ENCODE peak calls at places on chromosomes 5 and 9, in six cellular contexts. One of them, this sample, is unnamed.

GRCh38 chr5:38316544-38317224 is 58.3 kb downstream of the EGFLAM start:
- DNase-seq in coronary artery: no peak
- DNase-seq in iPS-NIHi11: no peak
- DNase-seq in HCEC 1CT: peak
- DNase-seq in stimulated activated CD8-positive, alpha-beta memory T cell treated with anti-CD3 and anti-CD28 coated beads, Interleukin-15, amount 100 ng/mL, for 4 hours: no peak
- DNase-seq in T47D: no peak
- DNase-seq in this sample: no peak

GRCh38 chr9:136926749-136927148 is 17.8 kb downstream of the FBXW5 start:
- DNase-seq in coronary artery: no peak
- DNase-seq in iPS-NIHi11: no peak
- DNase-seq in HCEC 1CT: no peak
- DNase-seq in stimulated activated CD8-positive, alpha-beta memory T cell treated with anti-CD3 and anti-CD28 coated beads, Interleukin-15, amount 100 ng/mL, for 4 hours: no peak
- DNase-seq in T47D: no peak
- DNase-seq in this sample: no peak

GRCh38 chr5:51376504-51376903 is 6.7 kb upstream of the ISL1 start:
- DNase-seq in coronary artery: no peak
- DNase-seq in T47D: no peak
- DNase-seq in stimulated activated CD8-positive, alpha-beta memory T cell treated with anti-CD3 and anti-CD28 coated beads, Interleukin-15, amount 100 ng/mL, for 4 hours: no peak
- DNase-seq in HCEC 1CT: no peak
- DNase-seq in iPS-NIHi11: no peak
- DNase-seq in this sample: no peak

GRCh38 chr9:130243015-130243881 is 22.3 kb upstream of the HMCN2 start:
- DNase-seq in coronary artery: no peak
- DNase-seq in stimulated activated CD8-positive, alpha-beta memory T cell treated with anti-CD3 and anti-CD28 coated beads, Interleukin-15, amount 100 ng/mL, for 4 hours: peak
- DNase-seq in HCEC 1CT: no peak
- DNase-seq in iPS-NIHi11: peak
- DNase-seq in T47D: peak
- DNase-seq in this sample: peak

GRCh38 chr9:83197611-83198010 is 134.7 kb upstream of the RASEF start:
- DNase-seq in coronary artery: no peak
- DNase-seq in iPS-NIHi11: no peak
- DNase-seq in T47D: no peak
- DNase-seq in stimulated activated CD8-positive, alpha-beta memory T cell treated with anti-CD3 and anti-CD28 coated beads, Interleukin-15, amount 100 ng/mL, for 4 hours: no peak
- DNase-seq in HCEC 1CT: no peak
- DNase-seq in this sample: peak

GRCh38 chr5:1754531-1755220 is 45.0 kb downstream of the MRPL36 start:
- DNase-seq in T47D: no peak
- DNase-seq in stimulated activated CD8-positive, alpha-beta memory T cell treated with anti-CD3 and anti-CD28 coated beads, Interleukin-15, amount 100 ng/mL, for 4 hours: no peak
- DNase-seq in coronary artery: peak
- DNase-seq in HCEC 1CT: no peak
- DNase-seq in iPS-NIHi11: no peak
- DNase-seq in this sample: no peak

GRCh38 chr9:81150016-81150625 is 539.2 kb downstream of the TLE1 start:
- DNase-seq in iPS-NIHi11: no peak
- DNase-seq in HCEC 1CT: no peak
- DNase-seq in stimulated activated CD8-positive, alpha-beta memory T cell treated with anti-CD3 and anti-CD28 coated beads, Interleukin-15, amount 100 ng/mL, for 4 hours: no peak
- DNase-seq in T47D: no peak
- DNase-seq in coronary artery: no peak
- DNase-seq in this sample: peak

GRCh38 chr9:70749066-70749465 is 334.6 kb upstream of the KLF9 start:
- DNase-seq in HCEC 1CT: no peak
- DNase-seq in iPS-NIHi11: no peak
- DNase-seq in stimulated activated CD8-positive, alpha-beta memory T cell treated with anti-CD3 and anti-CD28 coated beads, Interleukin-15, amount 100 ng/mL, for 4 hours: no peak
- DNase-seq in T47D: no peak
- DNase-seq in coronary artery: no peak
- DNase-seq in this sample: no peak

GRCh38 chr9:88532320-88532719 is 2.7 kb upstream of the NXNL2 start:
- DNase-seq in iPS-NIHi11: peak
- DNase-seq in HCEC 1CT: no peak
- DNase-seq in stimulated activated CD8-positive, alpha-beta memory T cell treated with anti-CD3 and anti-CD28 coated beads, Interleukin-15, amount 100 ng/mL, for 4 hours: no peak
- DNase-seq in T47D: peak
- DNase-seq in coronary artery: no peak
- DNase-seq in this sample: peak

GRCh38 chr9:573551-574410 is 267.7 kb upstream of the DMRT1 start:
- DNase-seq in HCEC 1CT: no peak
- DNase-seq in coronary artery: no peak
- DNase-seq in T47D: no peak
- DNase-seq in stimulated activated CD8-positive, alpha-beta memory T cell treated with anti-CD3 and anti-CD28 coated beads, Interleukin-15, amount 100 ng/mL, for 4 hours: no peak
- DNase-seq in iPS-NIHi11: peak
- DNase-seq in this sample: peak

GRCh38 chr5:72693001-72693442 is 123.4 kb upstream of the TNPO1 start:
- DNase-seq in coronary artery: no peak
- DNase-seq in T47D: no peak
- DNase-seq in iPS-NIHi11: no peak
- DNase-seq in stimulated activated CD8-positive, alpha-beta memory T cell treated with anti-CD3 and anti-CD28 coated beads, Interleukin-15, amount 100 ng/mL, for 4 hours: no peak
- DNase-seq in HCEC 1CT: peak
- DNase-seq in this sample: no peak

GRCh38 chr5:88833371-88834107 is 49.4 kb downstream of the MEF2C start:
- DNase-seq in coronary artery: peak
- DNase-seq in HCEC 1CT: peak
- DNase-seq in stimulated activated CD8-positive, alpha-beta memory T cell treated with anti-CD3 and anti-CD28 coated beads, Interleukin-15, amount 100 ng/mL, for 4 hours: peak
- DNase-seq in iPS-NIHi11: no peak
- DNase-seq in T47D: no peak
- DNase-seq in this sample: peak

GRCh38 chr9:110700953-110701352 is 32.4 kb downstream of the MUSK start:
- DNase-seq in stimulated activated CD8-positive, alpha-beta memory T cell treated with anti-CD3 and anti-CD28 coated beads, Interleukin-15, amount 100 ng/mL, for 4 hours: no peak
- DNase-seq in coronary artery: no peak
- DNase-seq in T47D: no peak
- DNase-seq in HCEC 1CT: peak
- DNase-seq in iPS-NIHi11: no peak
- DNase-seq in this sample: peak

GRCh38 chr5:100902406-100903035 is 561 bp downstream of the ST8SIA4 start:
- DNase-seq in stimulated activated CD8-positive, alpha-beta memory T cell treated with anti-CD3 and anti-CD28 coated beads, Interleukin-15, amount 100 ng/mL, for 4 hours: no peak
- DNase-seq in coronary artery: no peak
- DNase-seq in iPS-NIHi11: peak
- DNase-seq in T47D: no peak
- DNase-seq in HCEC 1CT: peak
- DNase-seq in this sample: peak

GRCh38 chr9:2623046-2623865 is 1.7 kb downstream of the VLDLR start:
- DNase-seq in T47D: no peak
- DNase-seq in stimulated activated CD8-positive, alpha-beta memory T cell treated with anti-CD3 and anti-CD28 coated beads, Interleukin-15, amount 100 ng/mL, for 4 hours: no peak
- DNase-seq in coronary artery: peak
- DNase-seq in iPS-NIHi11: peak
- DNase-seq in HCEC 1CT: no peak
- DNase-seq in this sample: peak

GRCh38 chr5:54704341-54704740 is 186.8 kb downstream of the SNX18 start:
- DNase-seq in iPS-NIHi11: no peak
- DNase-seq in T47D: no peak
- DNase-seq in coronary artery: no peak
- DNase-seq in stimulated activated CD8-positive, alpha-beta memory T cell treated with anti-CD3 and anti-CD28 coated beads, Interleukin-15, amount 100 ng/mL, for 4 hours: no peak
- DNase-seq in HCEC 1CT: peak
- DNase-seq in this sample: no peak

GRCh38 chr5:38208782-38209378 is 49.5 kb upstream of the EGFLAM start:
- DNase-seq in HCEC 1CT: peak
- DNase-seq in iPS-NIHi11: peak
- DNase-seq in coronary artery: no peak
- DNase-seq in T47D: peak
- DNase-seq in stimulated activated CD8-positive, alpha-beta memory T cell treated with anti-CD3 and anti-CD28 coated beads, Interleukin-15, amount 100 ng/mL, for 4 hours: no peak
- DNase-seq in this sample: peak

GRCh38 chr9:87338075-87338989 is 159.3 kb upstream of the DAPK1 start:
- DNase-seq in iPS-NIHi11: no peak
- DNase-seq in T47D: no peak
- DNase-seq in stimulated activated CD8-positive, alpha-beta memory T cell treated with anti-CD3 and anti-CD28 coated beads, Interleukin-15, amount 100 ng/mL, for 4 hours: no peak
- DNase-seq in coronary artery: no peak
- DNase-seq in HCEC 1CT: no peak
- DNase-seq in this sample: peak

GRCh38 chr5:163193886-163194285 is 243.5 kb upstream of the CCNG1 start:
- DNase-seq in HCEC 1CT: no peak
- DNase-seq in coronary artery: no peak
- DNase-seq in iPS-NIHi11: no peak
- DNase-seq in T47D: no peak
- DNase-seq in stimulated activated CD8-positive, alpha-beta memory T cell treated with anti-CD3 and anti-CD28 coated beads, Interleukin-15, amount 100 ng/mL, for 4 hours: no peak
- DNase-seq in this sample: no peak

GRCh38 chr5:95863383-95863757 is 40.8 kb upstream of the GLRX start:
- DNase-seq in stimulated activated CD8-positive, alpha-beta memory T cell treated with anti-CD3 and anti-CD28 coated beads, Interleukin-15, amount 100 ng/mL, for 4 hours: no peak
- DNase-seq in iPS-NIHi11: no peak
- DNase-seq in coronary artery: peak
- DNase-seq in HCEC 1CT: peak
- DNase-seq in T47D: no peak
- DNase-seq in this sample: no peak

GRCh38 chr9:109481747-109482325 is 16.3 kb downstream of the PTPN3 start:
- DNase-seq in HCEC 1CT: no peak
- DNase-seq in stimulated activated CD8-positive, alpha-beta memory T cell treated with anti-CD3 and anti-CD28 coated beads, Interleukin-15, amount 100 ng/mL, for 4 hours: no peak
- DNase-seq in coronary artery: no peak
- DNase-seq in iPS-NIHi11: no peak
- DNase-seq in T47D: no peak
- DNase-seq in this sample: peak

GRCh38 chr9:109859447-109859846 is 79.4 kb downstream of the PALM2AKAP2 start:
- DNase-seq in T47D: no peak
- DNase-seq in coronary artery: no peak
- DNase-seq in iPS-NIHi11: no peak
- DNase-seq in stimulated activated CD8-positive, alpha-beta memory T cell treated with anti-CD3 and anti-CD28 coated beads, Interleukin-15, amount 100 ng/mL, for 4 hours: no peak
- DNase-seq in HCEC 1CT: no peak
- DNase-seq in this sample: no peak

GRCh38 chr9:15707000-15707399 is 154.2 kb downstream of the CCDC171 start:
- DNase-seq in HCEC 1CT: no peak
- DNase-seq in coronary artery: no peak
- DNase-seq in T47D: no peak
- DNase-seq in iPS-NIHi11: no peak
- DNase-seq in stimulated activated CD8-positive, alpha-beta memory T cell treated with anti-CD3 and anti-CD28 coated beads, Interleukin-15, amount 100 ng/mL, for 4 hours: no peak
- DNase-seq in this sample: no peak

GRCh38 chr9:96020822-96021615 is 145.5 kb downstream of the ERCC6L2 start:
- DNase-seq in HCEC 1CT: no peak
- DNase-seq in stimulated activated CD8-positive, alpha-beta memory T cell treated with anti-CD3 and anti-CD28 coated beads, Interleukin-15, amount 100 ng/mL, for 4 hours: no peak
- DNase-seq in T47D: no peak
- DNase-seq in iPS-NIHi11: peak
- DNase-seq in coronary artery: no peak
- DNase-seq in this sample: peak

This sample was measured in astrocyte of the hippocampus.